ENCODE peak calls at places on chromosomes 12 and 14, in five cellular contexts. P is heart right ventricle, W is aorta, H is SK-N-MC, D is skeletal muscle cell. T is an unnamed sample.

GRCh38 chr12:98440165-98440581 is 75.2 kb upstream of the TMPO start:
- DNase-seq in P (peak; percentile 85), W (no peak), H (peak; percentile 99), D (peak; percentile 93), T (peak; percentile 94)

GRCh38 chr12:211639-212382 is 2.1 kb downstream of the SLC6A12 start:
- DNase-seq in P (no peak), W (peak; percentile 67), H (no peak), D (no peak), T (no peak)

GRCh38 chr12:49341777-49342065 is 4.7 kb upstream of the C1QL4 start:
- DNase-seq in P (no peak), W (no peak), H (no peak), D (no peak), T (no peak)

GRCh38 chr12:52805000-52805399 is 8.9 kb downstream of the KRT4 start:
- DNase-seq in P (no peak), W (no peak), H (no peak), D (no peak), T (no peak)

GRCh38 chr12:30437044-30437443 is 258.6 kb downstream of the IPO8 start:
- DNase-seq in P (no peak), W (no peak), H (no peak), D (no peak), T (no peak)

GRCh38 chr14:69901113-69901951 is 22.1 kb downstream of the SMOC1 start:
- DNase-seq in P (no peak), W (no peak), H (no peak), D (peak; percentile 80), T (no peak)

GRCh38 chr14:88488897-88489296 is 65.9 kb downstream of the PTPN21 start:
- DNase-seq in P (no peak), W (no peak), H (no peak), D (no peak), T (no peak)

GRCh38 chr14:68236525-68236924 is 416.9 kb downstream of the RAD51B start:
- DNase-seq in P (no peak), W (no peak), H (no peak), D (no peak), T (no peak)

GRCh38 chr12:120039711-120040110 is 50.7 kb downstream of the BICDL1 start:
- DNase-seq in P (no peak), W (no peak), H (peak; percentile 30), D (no peak), T (no peak)

GRCh38 chr12:108254030-108254429 is 85.1 kb downstream of the CMKLR1 start:
- DNase-seq in P (no peak), W (no peak), H (no peak), D (no peak), T (no peak)

GRCh38 chr14:23577710-23578392 is 739 bp downstream of the JPH4 start:
- DNase-seq in P (no peak), W (no peak), H (no peak), D (no peak), T (peak; percentile 28)

GRCh38 chr12:15600223-15600935 is 188.8 kb downstream of the EPS8 start:
- DNase-seq in P (no peak), W (no peak), H (no peak), D (no peak), T (no peak)

GRCh38 chr12:54195736-54196347 is 7.1 kb upstream of the SMUG1 start:
- DNase-seq in P (no peak), W (no peak), H (no peak), D (peak; percentile 47), T (no peak)

GRCh38 chr14:53793790-53794560 is 162.7 kb downstream of the BMP4 start:
- DNase-seq in P (no peak), W (no peak), H (no peak), D (no peak), T (no peak)

GRCh38 chr12:131035268-131035681 is 81.6 kb downstream of the ADGRD1 start:
- DNase-seq in P (no peak), W (no peak), H (no peak), D (no peak), T (no peak)

GRCh38 chr14:103141117-103141796 is 18.0 kb downstream of the TNFAIP2 start:
- DNase-seq in P (no peak), W (no peak), H (no peak), D (no peak), T (no peak)

GRCh38 chr14:24634158-24634557 is at the start of gene GZMB:
- DNase-seq in P (no peak), W (no peak), H (no peak), D (no peak), T (no peak)

GRCh38 chr14:59085207-59085739 is 103.2 kb upstream of the DAAM1 start:
- DNase-seq in P (no peak), W (no peak), H (no peak), D (no peak), T (no peak)

GRCh38 chr14:57692671-57693070 is 173.2 kb downstream of the SLC35F4 start:
- DNase-seq in P (no peak), W (no peak), H (peak; percentile 22), D (peak; percentile 10), T (no peak)

GRCh38 chr12:3055712-3056467 is 21.3 kb upstream of the TSPAN9 start:
- DNase-seq in P (no peak), W (no peak), H (no peak), D (no peak), T (no peak)

GRCh38 chr12:52506858-52507715 is 13.1 kb downstream of the KRT5 start:
- DNase-seq in P (no peak), W (no peak), H (no peak), D (peak; percentile 48), T (no peak)

GRCh38 chr12:112322882-112323547 is 59.2 kb downstream of the HECTD4 start:
- DNase-seq in P (no peak), W (no peak), H (no peak), D (no peak), T (no peak)

GRCh38 chr14:73467800-73468199 is 9.5 kb upstream of the NUMB start:
- DNase-seq in P (no peak), W (no peak), H (no peak), D (peak; percentile 80), T (peak; percentile 47)

GRCh38 chr12:9897524-9897923 is 16.2 kb downstream of the KLRF2 start:
- DNase-seq in P (no peak), W (no peak), H (no peak), D (no peak), T (no peak)

GRCh38 chr14:104451474-104451873 is 128.1 kb upstream of the C14orf180 start:
- DNase-seq in P (no peak), W (peak; percentile 33), H (no peak), D (no peak), T (no peak)

GRCh38 chr12:112988224-112988623 is 9.9 kb downstream of the OAS2 start:
- DNase-seq in P (no peak), W (no peak), H (no peak), D (no peak), T (no peak)

DNA sequence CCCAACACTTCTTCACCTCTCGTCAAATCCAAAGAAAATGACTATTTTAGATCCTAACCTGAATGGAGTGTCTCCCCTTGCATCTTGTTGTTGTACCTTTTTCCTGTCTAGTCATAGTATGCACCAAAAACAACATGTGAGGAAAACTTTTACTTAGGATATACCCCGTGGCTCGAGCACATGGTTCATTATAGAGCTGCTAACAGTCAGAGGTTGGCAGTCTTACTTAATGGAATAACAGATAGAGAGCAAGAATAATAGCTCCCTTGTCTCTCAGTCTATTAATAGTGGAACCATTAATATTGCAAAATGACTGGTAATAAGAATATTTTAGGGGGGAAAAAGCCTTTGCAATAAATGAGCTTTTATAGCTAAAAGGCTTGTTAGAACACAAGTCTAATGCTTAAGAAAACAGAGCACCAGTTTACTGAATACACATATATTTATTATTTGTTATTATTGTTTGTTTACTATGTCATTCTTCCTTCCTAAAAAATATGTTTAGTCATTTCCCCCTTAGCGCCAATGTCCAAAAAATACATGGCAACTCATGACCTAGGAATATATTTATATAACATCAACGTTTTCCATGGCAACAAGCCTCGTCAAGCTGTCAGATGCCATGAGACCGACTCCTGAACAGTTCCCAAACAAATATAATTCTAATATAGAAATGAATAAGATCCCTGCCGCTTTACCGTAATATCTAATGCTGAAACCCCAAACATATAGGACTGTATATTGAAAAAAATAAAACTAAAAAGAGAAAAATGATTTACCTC is 592.4 kb downstream of the SOX5 start:
- DNase-seq in P (no peak), W (no peak), H (no peak), D (no peak), T (no peak)
- H3K4me3 ChIP-seq in P (no peak overlapping the region), W (no peak overlapping the region), H (no peak overlapping the region), D (no peak overlapping the region), T (no peak overlapping the region)

GRCh38 chr14:105890474-105891220 is 364.3 kb downstream of the TMEM121 start:
- DNase-seq in P (no peak), W (peak; percentile 76), H (no peak), D (no peak), T (no peak)
- H3K4me3 ChIP-seq in P (no peak overlapping the region), W (no peak overlapping the region), H (no peak overlapping the region), D (no peak overlapping the region), T (no peak overlapping the region)

DNA sequence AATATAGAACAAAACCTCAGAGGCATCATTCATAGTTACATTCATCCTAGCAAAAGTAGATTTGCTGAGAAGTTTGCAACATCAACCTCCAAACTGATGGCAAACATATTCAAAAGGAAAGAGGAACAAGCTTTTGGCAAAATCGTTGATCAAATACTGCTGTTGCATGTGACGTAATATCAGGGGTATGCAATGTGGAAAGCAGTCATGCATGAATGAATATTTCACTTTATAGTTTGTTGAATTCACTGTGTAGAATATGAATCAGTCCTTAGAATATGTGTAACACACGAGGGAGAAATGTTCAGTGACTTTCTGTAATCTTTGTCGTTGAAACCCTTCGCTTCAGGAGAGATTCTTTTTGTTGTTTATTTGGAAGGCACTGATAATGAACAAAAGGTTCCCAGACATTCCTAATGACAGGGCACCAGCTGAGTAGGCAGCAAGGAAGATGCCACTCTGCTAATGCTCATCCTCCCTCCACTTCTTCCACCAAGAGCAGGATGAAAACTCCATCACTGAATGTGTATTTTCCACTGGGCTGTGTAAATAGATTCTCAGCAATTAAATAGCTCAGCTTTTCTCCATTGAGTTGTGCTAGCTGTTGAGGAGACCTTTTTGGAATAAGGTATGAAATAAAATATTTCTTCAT is 126.1 kb downstream of the PELI2 start:
- DNase-seq in P (no peak), W (no peak), H (peak; percentile 44), D (peak; percentile 70), T (no peak)
- H3K4me3 ChIP-seq in P (no peak overlapping the region), W (no peak overlapping the region), H (peak overlapping the region; percentile 20), D (no peak overlapping the region), T (no peak overlapping the region)

GRCh38 chr12:12502813-12503146 is 59.9 kb downstream of the DUSP16 start:
- DNase-seq in P (no peak), W (no peak), H (no peak), D (no peak), T (no peak)
- H3K4me3 ChIP-seq in P (no peak overlapping the region), W (no peak overlapping the region), H (no peak overlapping the region), D (no peak overlapping the region), T (no peak overlapping the region)

DNA sequence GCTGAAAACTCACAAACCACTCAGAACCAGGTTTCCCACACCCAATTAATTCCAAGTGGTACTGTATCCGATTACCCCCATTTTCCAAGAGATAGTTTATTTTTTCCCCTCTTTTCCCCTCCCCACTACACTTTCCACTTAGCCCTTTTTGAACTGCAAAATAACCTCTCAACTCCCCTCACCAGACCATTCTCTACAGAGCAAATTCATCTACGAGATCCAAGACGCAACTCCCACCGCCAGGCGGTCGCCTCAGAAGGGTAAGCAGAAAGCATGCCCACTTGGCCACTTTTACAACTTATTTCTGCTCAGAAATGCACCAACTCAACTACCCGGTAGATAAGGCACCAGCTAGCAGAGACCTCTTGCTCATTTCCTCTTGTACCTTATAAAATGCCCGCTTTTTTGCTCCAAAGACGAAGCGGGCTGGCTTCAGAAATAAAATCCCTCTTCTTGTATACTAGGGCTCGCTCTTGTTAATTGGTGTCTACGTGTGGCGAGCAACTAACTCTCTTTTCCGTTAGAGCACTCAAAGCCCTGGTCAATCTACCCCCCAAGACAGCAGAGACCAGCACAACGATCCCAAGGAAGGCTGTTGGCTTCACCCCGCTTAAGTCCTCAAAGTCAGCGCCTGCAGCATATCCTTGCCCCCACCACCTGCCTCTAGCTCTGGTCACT is 910 bp upstream of the SRP54 start:
- DNase-seq in P (peak; percentile 14), W (no peak), H (no peak), D (peak; percentile 11), T (peak; percentile 61)
- H3K4me3 ChIP-seq in P (peak overlapping the region; percentile 86), W (peak overlapping the region; percentile 85), H (peak overlapping the region; percentile 100), D (peak overlapping the region; percentile 68), T (peak overlapping the region; percentile 74)